ENCODE peak calls at places on chromosomes 5 and 9, in nine cellular contexts. One of them, this sample, is unnamed.

GRCh38 chr5:78213799-78214198 is 80.7 kb downstream of the AP3B1 start:
- DNase-seq in neuronal stem cell: no peak
- DNase-seq in GM23338: no peak
- DNase-seq in T follicular helper cell: no peak
- DNase-seq in mucosa of gallbladder: no peak
- DNase-seq in dorsolateral prefrontal cortex: no peak
- DNase-seq in stimulated activated naive CD8-positive, alpha-beta T cell treated with anti-CD3 and anti-CD28 coated beads, Interleukin-15, amount 100 ng/mL, for 72 hours: no peak
- DNase-seq in colonic mucosa: no peak
- DNase-seq in GM10248: no peak
- DNase-seq in this sample: no peak

GRCh38 chr5:34598177-34598794 is 57.8 kb upstream of the RAI14 start:
- DNase-seq in neuronal stem cell: no peak
- DNase-seq in GM23338: no peak
- DNase-seq in T follicular helper cell: no peak
- DNase-seq in mucosa of gallbladder: no peak
- DNase-seq in dorsolateral prefrontal cortex: no peak
- DNase-seq in stimulated activated naive CD8-positive, alpha-beta T cell treated with anti-CD3 and anti-CD28 coated beads, Interleukin-15, amount 100 ng/mL, for 72 hours: no peak
- DNase-seq in colonic mucosa: no peak
- DNase-seq in GM10248: no peak
- DNase-seq in this sample: no peak

GRCh38 chr5:121424976-121425375 is 426.7 kb upstream of the FTMT start:
- DNase-seq in neuronal stem cell: no peak
- DNase-seq in GM23338: no peak
- DNase-seq in T follicular helper cell: no peak
- DNase-seq in mucosa of gallbladder: no peak
- DNase-seq in dorsolateral prefrontal cortex: no peak
- DNase-seq in stimulated activated naive CD8-positive, alpha-beta T cell treated with anti-CD3 and anti-CD28 coated beads, Interleukin-15, amount 100 ng/mL, for 72 hours: no peak
- DNase-seq in colonic mucosa: no peak
- DNase-seq in GM10248: no peak
- DNase-seq in this sample: no peak

GRCh38 chr5:150109921-150110320 is 23.6 kb upstream of the CSF1R start:
- DNase-seq in neuronal stem cell: no peak
- DNase-seq in GM23338: peak; percentile 32
- DNase-seq in T follicular helper cell: no peak
- DNase-seq in mucosa of gallbladder: no peak
- DNase-seq in dorsolateral prefrontal cortex: no peak
- DNase-seq in stimulated activated naive CD8-positive, alpha-beta T cell treated with anti-CD3 and anti-CD28 coated beads, Interleukin-15, amount 100 ng/mL, for 72 hours: no peak
- DNase-seq in colonic mucosa: no peak
- DNase-seq in GM10248: no peak
- DNase-seq in this sample: no peak

GRCh38 chr5:123721721-123722276 is 209.8 kb downstream of the CSNK1G3 start:
- DNase-seq in neuronal stem cell: no peak
- DNase-seq in GM23338: no peak
- DNase-seq in T follicular helper cell: no peak
- DNase-seq in mucosa of gallbladder: no peak
- DNase-seq in dorsolateral prefrontal cortex: no peak
- DNase-seq in stimulated activated naive CD8-positive, alpha-beta T cell treated with anti-CD3 and anti-CD28 coated beads, Interleukin-15, amount 100 ng/mL, for 72 hours: no peak
- DNase-seq in colonic mucosa: no peak
- DNase-seq in GM10248: no peak
- DNase-seq in this sample: no peak

GRCh38 chr5:168686837-168687236 is 107.7 kb upstream of the PANK3 start:
- DNase-seq in neuronal stem cell: no peak
- DNase-seq in GM23338: no peak
- DNase-seq in T follicular helper cell: no peak
- DNase-seq in mucosa of gallbladder: no peak
- DNase-seq in dorsolateral prefrontal cortex: no peak
- DNase-seq in stimulated activated naive CD8-positive, alpha-beta T cell treated with anti-CD3 and anti-CD28 coated beads, Interleukin-15, amount 100 ng/mL, for 72 hours: no peak
- DNase-seq in colonic mucosa: no peak
- DNase-seq in GM10248: no peak
- DNase-seq in this sample: no peak

GRCh38 chr9:18855636-18856035 is 177.4 kb downstream of the SAXO1 start:
- DNase-seq in neuronal stem cell: no peak
- DNase-seq in GM23338: no peak
- DNase-seq in T follicular helper cell: no peak
- DNase-seq in mucosa of gallbladder: no peak
- DNase-seq in dorsolateral prefrontal cortex: peak; percentile 27
- DNase-seq in stimulated activated naive CD8-positive, alpha-beta T cell treated with anti-CD3 and anti-CD28 coated beads, Interleukin-15, amount 100 ng/mL, for 72 hours: no peak
- DNase-seq in colonic mucosa: no peak
- DNase-seq in GM10248: no peak
- DNase-seq in this sample: no peak

GRCh38 chr9:93451762-93452709 is 551 bp downstream of the FAM120A start:
- DNase-seq in neuronal stem cell: peak; percentile 46
- DNase-seq in GM23338: peak; percentile 51
- DNase-seq in T follicular helper cell: peak; percentile 12
- DNase-seq in mucosa of gallbladder: peak; percentile 37
- DNase-seq in dorsolateral prefrontal cortex: no peak
- DNase-seq in stimulated activated naive CD8-positive, alpha-beta T cell treated with anti-CD3 and anti-CD28 coated beads, Interleukin-15, amount 100 ng/mL, for 72 hours: peak; percentile 53
- DNase-seq in colonic mucosa: peak; percentile 42
- DNase-seq in GM10248: peak; percentile 34
- DNase-seq in this sample: peak; percentile 52

GRCh38 chr5:171495122-171495700 is 75.8 kb downstream of the FGF18 start:
- DNase-seq in neuronal stem cell: no peak
- DNase-seq in GM23338: peak; percentile 27
- DNase-seq in T follicular helper cell: no peak
- DNase-seq in mucosa of gallbladder: no peak
- DNase-seq in dorsolateral prefrontal cortex: no peak
- DNase-seq in stimulated activated naive CD8-positive, alpha-beta T cell treated with anti-CD3 and anti-CD28 coated beads, Interleukin-15, amount 100 ng/mL, for 72 hours: no peak
- DNase-seq in colonic mucosa: no peak
- DNase-seq in GM10248: no peak
- DNase-seq in this sample: no peak

GRCh38 chr5:80153586-80154126 is 102.2 kb downstream of the SERINC5 start:
- DNase-seq in neuronal stem cell: no peak
- DNase-seq in GM23338: no peak
- DNase-seq in T follicular helper cell: no peak
- DNase-seq in mucosa of gallbladder: peak; percentile 38
- DNase-seq in dorsolateral prefrontal cortex: peak; percentile 44
- DNase-seq in stimulated activated naive CD8-positive, alpha-beta T cell treated with anti-CD3 and anti-CD28 coated beads, Interleukin-15, amount 100 ng/mL, for 72 hours: no peak
- DNase-seq in colonic mucosa: peak; percentile 66
- DNase-seq in GM10248: no peak
- DNase-seq in this sample: no peak

GRCh38 chr9:122360891-122361290 is 9.9 kb upstream of the PTGS1 start:
- DNase-seq in neuronal stem cell: no peak
- DNase-seq in GM23338: no peak
- DNase-seq in T follicular helper cell: no peak
- DNase-seq in mucosa of gallbladder: no peak
- DNase-seq in dorsolateral prefrontal cortex: no peak
- DNase-seq in stimulated activated naive CD8-positive, alpha-beta T cell treated with anti-CD3 and anti-CD28 coated beads, Interleukin-15, amount 100 ng/mL, for 72 hours: peak; percentile 15
- DNase-seq in colonic mucosa: no peak
- DNase-seq in GM10248: no peak
- DNase-seq in this sample: no peak

GRCh38 chr9:9893837-9894236 is 719.0 kb downstream of the PTPRD start:
- DNase-seq in neuronal stem cell: no peak
- DNase-seq in GM23338: no peak
- DNase-seq in T follicular helper cell: no peak
- DNase-seq in mucosa of gallbladder: no peak
- DNase-seq in dorsolateral prefrontal cortex: no peak
- DNase-seq in stimulated activated naive CD8-positive, alpha-beta T cell treated with anti-CD3 and anti-CD28 coated beads, Interleukin-15, amount 100 ng/mL, for 72 hours: no peak
- DNase-seq in colonic mucosa: no peak
- DNase-seq in GM10248: no peak
- DNase-seq in this sample: no peak

GRCh38 chr9:137217276-137218211 is 4.5 kb downstream of the RNF208 start:
- DNase-seq in neuronal stem cell: no peak
- DNase-seq in GM23338: peak; percentile 89
- DNase-seq in T follicular helper cell: no peak
- DNase-seq in mucosa of gallbladder: peak; percentile 82
- DNase-seq in dorsolateral prefrontal cortex: no peak
- DNase-seq in stimulated activated naive CD8-positive, alpha-beta T cell treated with anti-CD3 and anti-CD28 coated beads, Interleukin-15, amount 100 ng/mL, for 72 hours: no peak
- DNase-seq in colonic mucosa: peak; percentile 94
- DNase-seq in GM10248: no peak
- DNase-seq in this sample: no peak

GRCh38 chr9:98998441-98999151 is 54.9 kb downstream of the COL15A1 start:
- DNase-seq in neuronal stem cell: peak; percentile 62
- DNase-seq in GM23338: peak; percentile 82
- DNase-seq in T follicular helper cell: peak; percentile 26
- DNase-seq in mucosa of gallbladder: peak; percentile 76
- DNase-seq in dorsolateral prefrontal cortex: peak; percentile 72
- DNase-seq in stimulated activated naive CD8-positive, alpha-beta T cell treated with anti-CD3 and anti-CD28 coated beads, Interleukin-15, amount 100 ng/mL, for 72 hours: peak; percentile 52
- DNase-seq in colonic mucosa: peak; percentile 82
- DNase-seq in GM10248: peak; percentile 73
- DNase-seq in this sample: peak; percentile 41

GRCh38 chr9:92954078-92954861 is 6.9 kb downstream of the FGD3 start:
- DNase-seq in neuronal stem cell: no peak
- DNase-seq in GM23338: no peak
- DNase-seq in T follicular helper cell: peak; percentile 81
- DNase-seq in mucosa of gallbladder: peak; percentile 54
- DNase-seq in dorsolateral prefrontal cortex: no peak
- DNase-seq in stimulated activated naive CD8-positive, alpha-beta T cell treated with anti-CD3 and anti-CD28 coated beads, Interleukin-15, amount 100 ng/mL, for 72 hours: peak; percentile 66
- DNase-seq in colonic mucosa: peak; percentile 89
- DNase-seq in GM10248: no peak
- DNase-seq in this sample: no peak

GRCh38 chr5:119291877-119292276 is 63.9 kb upstream of the TNFAIP8 start:
- DNase-seq in neuronal stem cell: no peak
- DNase-seq in GM23338: no peak
- DNase-seq in T follicular helper cell: no peak
- DNase-seq in mucosa of gallbladder: no peak
- DNase-seq in dorsolateral prefrontal cortex: no peak
- DNase-seq in stimulated activated naive CD8-positive, alpha-beta T cell treated with anti-CD3 and anti-CD28 coated beads, Interleukin-15, amount 100 ng/mL, for 72 hours: no peak
- DNase-seq in colonic mucosa: no peak
- DNase-seq in GM10248: no peak
- DNase-seq in this sample: no peak

GRCh38 chr5:133662578-133662977 is 50.2 kb upstream of the FSTL4 start:
- DNase-seq in neuronal stem cell: no peak
- DNase-seq in GM23338: no peak
- DNase-seq in T follicular helper cell: no peak
- DNase-seq in mucosa of gallbladder: no peak
- DNase-seq in dorsolateral prefrontal cortex: no peak
- DNase-seq in stimulated activated naive CD8-positive, alpha-beta T cell treated with anti-CD3 and anti-CD28 coated beads, Interleukin-15, amount 100 ng/mL, for 72 hours: no peak
- DNase-seq in colonic mucosa: no peak
- DNase-seq in GM10248: no peak
- DNase-seq in this sample: peak; percentile 4

GRCh38 chr5:34891981-34892380 is 23.3 kb downstream of the RAD1 start:
- DNase-seq in neuronal stem cell: no peak
- DNase-seq in GM23338: no peak
- DNase-seq in T follicular helper cell: no peak
- DNase-seq in mucosa of gallbladder: no peak
- DNase-seq in dorsolateral prefrontal cortex: no peak
- DNase-seq in stimulated activated naive CD8-positive, alpha-beta T cell treated with anti-CD3 and anti-CD28 coated beads, Interleukin-15, amount 100 ng/mL, for 72 hours: no peak
- DNase-seq in colonic mucosa: no peak
- DNase-seq in GM10248: no peak
- DNase-seq in this sample: no peak

GRCh38 chr5:147935032-147935431 is 28.7 kb upstream of the C5orf46 start:
- DNase-seq in neuronal stem cell: peak; percentile 11
- DNase-seq in GM23338: peak; percentile 82
- DNase-seq in T follicular helper cell: no peak
- DNase-seq in mucosa of gallbladder: peak; percentile 29
- DNase-seq in dorsolateral prefrontal cortex: no peak
- DNase-seq in stimulated activated naive CD8-positive, alpha-beta T cell treated with anti-CD3 and anti-CD28 coated beads, Interleukin-15, amount 100 ng/mL, for 72 hours: no peak
- DNase-seq in colonic mucosa: no peak
- DNase-seq in GM10248: no peak
- DNase-seq in this sample: no peak